ENCODE peak calls at places on chromosomes 4 and X, in seven cellular contexts. U is ACHN; V is upper lobe of left lung; G is fibroblast of villous mesenchyme; H is choroid plexus epithelial cell; C is naive thymus-derived CD8-positive, alpha-beta T cell; Q is fibroblast of pulmonary artery. S is an unnamed sample.

GRCh38 chr4:26207631-26208030 is 113.2 kb upstream of the RBPJ start:
- DNase-seq in U (no peak), V (no peak), G (no peak), H (no peak), C (no peak), Q (no peak), S (no peak)

GRCh38 chrX:120604359-120604782 is 470 bp downstream of the MCTS1 start:
- DNase-seq in U (peak), V (no peak), G (peak), H (peak), C (peak), Q (peak), S (peak)

GRCh38 chr4:142954415-142954814 is 108.3 kb upstream of the INPP4B start:
- DNase-seq in U (no peak), V (peak), G (no peak), H (no peak), C (no peak), Q (no peak), S (no peak)

GRCh38 chrX:148691456-148691855 is 191.0 kb downstream of the AFF2 start:
- DNase-seq in U (no peak), V (no peak), G (no peak), H (no peak), C (no peak), Q (no peak), S (no peak)

GRCh38 chr4:150491132-150492049 is 90.6 kb upstream of the MAB21L2 start:
- DNase-seq in U (no peak), V (no peak), G (no peak), H (no peak), C (no peak), Q (no peak), S (no peak)

GRCh38 chrX:155148724-155149537 is 67.3 kb upstream of the VBP1 start:
- DNase-seq in U (peak), V (no peak), G (peak), H (peak), C (peak), Q (peak), S (peak)

GRCh38 chr4:137648531-137648930 is 116.2 kb upstream of the PCDH18 start:
- DNase-seq in U (no peak), V (no peak), G (no peak), H (no peak), C (no peak), Q (no peak), S (no peak)

GRCh38 chr4:2792396-2792710 is 532 bp upstream of the SH3BP2 start:
- DNase-seq in U (no peak), V (no peak), G (no peak), H (no peak), C (no peak), Q (no peak), S (no peak)

GRCh38 chr4:139018501-139018900 is 2.9 kb downstream of the NOCT start:
- DNase-seq in U (no peak), V (no peak), G (no peak), H (no peak), C (no peak), Q (no peak), S (no peak)

GRCh38 chrX:106726485-106727437 is at the start of gene RNF128:
- DNase-seq in U (peak), V (peak), G (no peak), H (peak), C (no peak), Q (peak), S (peak)

GRCh38 chrX:31036895-31037294 is 34.9 kb downstream of the FTHL17 start:
- DNase-seq in U (peak), V (no peak), G (peak), H (peak), C (no peak), Q (peak), S (peak)

GRCh38 chr4:5969336-5969735 is 48.9 kb downstream of the C4orf50 start:
- DNase-seq in U (no peak), V (no peak), G (no peak), H (no peak), C (no peak), Q (no peak), S (no peak)

GRCh38 chr4:124941267-124941666 is 228.7 kb upstream of the ANKRD50 start:
- DNase-seq in U (no peak), V (no peak), G (no peak), H (peak), C (no peak), Q (no peak), S (no peak)

GRCh38 chr4:71184195-71184781 is 154.5 kb upstream of the SLC4A4 start:
- DNase-seq in U (peak), V (no peak), G (peak), H (peak), C (no peak), Q (peak), S (peak)

GRCh38 chrX:115952417-115953092 is 218.0 kb upstream of the AGTR2 start:
- DNase-seq in U (no peak), V (peak), G (no peak), H (no peak), C (no peak), Q (no peak), S (no peak)

GRCh38 chrX:133290076-133290475 is 71.9 kb upstream of the TFDP3 start:
- DNase-seq in U (no peak), V (no peak), G (no peak), H (peak), C (no peak), Q (no peak), S (no peak)

GRCh38 chrX:139933904-139934303 is 1.1 kb upstream of the ATP11C start:
- DNase-seq in U (no peak), V (no peak), G (no peak), H (no peak), C (no peak), Q (no peak), S (no peak)

GRCh38 chr4:22672944-22673343 is 19.8 kb upstream of the GBA3 start:
- DNase-seq in U (no peak), V (no peak), G (no peak), H (no peak), C (no peak), Q (no peak), S (no peak)

GRCh38 chr4:168859888-168860694 is 150.0 kb downstream of the CBR4 start:
- DNase-seq in U (peak), V (no peak), G (peak), H (peak), C (no peak), Q (no peak), S (no peak)

GRCh38 chr4:14070289-14070880 is 442.9 kb upstream of the BOD1L1 start:
- DNase-seq in U (no peak), V (no peak), G (no peak), H (no peak), C (no peak), Q (no peak), S (no peak)

GRCh38 chr4:7384003-7384928 is 50.5 kb downstream of the PSAPL1 start:
- DNase-seq in U (no peak), V (peak), G (no peak), H (no peak), C (no peak), Q (no peak), S (no peak)